ENCODE peak calls at places on chromosomes 13 and 19, in six cellular contexts. One of them, this sample, is unnamed. For H3K36me3, the result is how much of the 10 kb centered on the place peaks cover.

GRCh38 chr19:13646758-13647157 is 117.6 kb upstream of the MRI1 start:
- DNase-seq in effector memory CD4-positive, alpha-beta T cell: no peak
- DNase-seq in stomach: no peak
- DNase-seq in GM23248: no peak
- DNase-seq in endothelial cell of umbilical vein: no peak
- DNase-seq in mesendoderm: no peak
- DNase-seq in this sample: no peak

GRCh38 chr13:63026285-63026797 is 1610.7 kb upstream of the PCDH20 start:
- DNase-seq in effector memory CD4-positive, alpha-beta T cell: no peak
- DNase-seq in stomach: no peak
- DNase-seq in GM23248: no peak
- DNase-seq in endothelial cell of umbilical vein: no peak
- DNase-seq in mesendoderm: no peak
- DNase-seq in this sample: no peak

GRCh38 chr13:73598021-73598712 is 536.0 kb downstream of the KLF12 start:
- DNase-seq in effector memory CD4-positive, alpha-beta T cell: no peak
- DNase-seq in stomach: no peak
- DNase-seq in GM23248: peak
- DNase-seq in endothelial cell of umbilical vein: no peak
- DNase-seq in mesendoderm: no peak
- DNase-seq in this sample: no peak

GRCh38 chr13:77898097-77898496 is 20.5 kb downstream of the EDNRB start:
- DNase-seq in effector memory CD4-positive, alpha-beta T cell: no peak
- DNase-seq in stomach: no peak
- DNase-seq in GM23248: peak
- DNase-seq in endothelial cell of umbilical vein: peak
- DNase-seq in mesendoderm: no peak
- DNase-seq in this sample: no peak

GRCh38 chr13:102974574-102975195 is 91.5 kb downstream of the SLC10A2 start:
- DNase-seq in effector memory CD4-positive, alpha-beta T cell: no peak
- DNase-seq in stomach: no peak
- DNase-seq in GM23248: no peak
- DNase-seq in endothelial cell of umbilical vein: no peak
- DNase-seq in mesendoderm: no peak
- DNase-seq in this sample: no peak

GRCh38 chr13:95357875-95358274 is 56.6 kb upstream of the ABCC4 start:
- DNase-seq in effector memory CD4-positive, alpha-beta T cell: no peak
- DNase-seq in stomach: no peak
- DNase-seq in GM23248: no peak
- DNase-seq in endothelial cell of umbilical vein: no peak
- DNase-seq in mesendoderm: no peak
- DNase-seq in this sample: no peak

GRCh38 chr13:34748561-34748960 is 193.5 kb upstream of the NBEA start:
- DNase-seq in effector memory CD4-positive, alpha-beta T cell: no peak
- DNase-seq in stomach: no peak
- DNase-seq in GM23248: no peak
- DNase-seq in endothelial cell of umbilical vein: no peak
- DNase-seq in mesendoderm: no peak
- DNase-seq in this sample: no peak

GRCh38 chr19:49555600-49556411 is 24.6 kb downstream of the NOSIP start:
- DNase-seq in effector memory CD4-positive, alpha-beta T cell: peak
- DNase-seq in stomach: peak
- DNase-seq in GM23248: peak
- DNase-seq in endothelial cell of umbilical vein: peak
- DNase-seq in mesendoderm: peak
- DNase-seq in this sample: peak

GRCh38 chr19:19227217-19227616 is 15.5 kb downstream of the NCAN start:
- DNase-seq in effector memory CD4-positive, alpha-beta T cell: no peak
- DNase-seq in stomach: no peak
- DNase-seq in GM23248: no peak
- DNase-seq in endothelial cell of umbilical vein: no peak
- DNase-seq in mesendoderm: no peak
- DNase-seq in this sample: no peak

GRCh38 chr13:86591862-86592261 is 792.6 kb upstream of the SLITRK6 start:
- DNase-seq in effector memory CD4-positive, alpha-beta T cell: no peak
- DNase-seq in stomach: no peak
- DNase-seq in GM23248: peak
- DNase-seq in endothelial cell of umbilical vein: no peak
- DNase-seq in mesendoderm: no peak
- DNase-seq in this sample: no peak

GRCh38 chr13:26614721-26615120 is 57.2 kb downstream of the WASF3 start:
- DNase-seq in effector memory CD4-positive, alpha-beta T cell: no peak
- DNase-seq in stomach: no peak
- DNase-seq in GM23248: no peak
- DNase-seq in endothelial cell of umbilical vein: no peak
- DNase-seq in mesendoderm: no peak
- DNase-seq in this sample: no peak

GRCh38 chr19:8423821-8424223 is 10.7 kb downstream of the MARCHF2 start:
- DNase-seq in effector memory CD4-positive, alpha-beta T cell: no peak
- DNase-seq in stomach: peak
- DNase-seq in GM23248: peak
- DNase-seq in endothelial cell of umbilical vein: peak
- DNase-seq in mesendoderm: peak
- DNase-seq in this sample: peak

GRCh38 chr19:44912854-44913253 is 1.6 kb upstream of the APOC1 start:
- DNase-seq in effector memory CD4-positive, alpha-beta T cell: no peak
- DNase-seq in stomach: no peak
- DNase-seq in GM23248: no peak
- DNase-seq in endothelial cell of umbilical vein: no peak
- DNase-seq in mesendoderm: no peak
- DNase-seq in this sample: peak

GRCh38 chr19:33622505-33622808 is 704 bp downstream of the CHST8 start:
- DNase-seq in effector memory CD4-positive, alpha-beta T cell: no peak
- DNase-seq in stomach: no peak
- DNase-seq in GM23248: peak
- DNase-seq in endothelial cell of umbilical vein: no peak
- DNase-seq in mesendoderm: peak
- DNase-seq in this sample: peak

GRCh38 chr19:57263244-57263643 is 17.0 kb upstream of the ZNF460 start:
- DNase-seq in effector memory CD4-positive, alpha-beta T cell: no peak
- DNase-seq in stomach: no peak
- DNase-seq in GM23248: no peak
- DNase-seq in endothelial cell of umbilical vein: no peak
- DNase-seq in mesendoderm: no peak
- DNase-seq in this sample: no peak

GRCh38 chr19:10328558-10329429 is 4.5 kb downstream of the RAVER1 start:
- DNase-seq in effector memory CD4-positive, alpha-beta T cell: no peak
- DNase-seq in stomach: no peak
- DNase-seq in GM23248: no peak
- DNase-seq in endothelial cell of umbilical vein: no peak
- DNase-seq in mesendoderm: no peak
- DNase-seq in this sample: no peak
- H3K36me3 ChIP-seq in effector memory CD4-positive, alpha-beta T cell: half or more
- H3K36me3 ChIP-seq in stomach: half or more
- H3K36me3 ChIP-seq in GM23248: under half
- H3K36me3 ChIP-seq in endothelial cell of umbilical vein: under half
- H3K36me3 ChIP-seq in mesendoderm: under half
- H3K36me3 ChIP-seq in this sample: under half

DNA sequence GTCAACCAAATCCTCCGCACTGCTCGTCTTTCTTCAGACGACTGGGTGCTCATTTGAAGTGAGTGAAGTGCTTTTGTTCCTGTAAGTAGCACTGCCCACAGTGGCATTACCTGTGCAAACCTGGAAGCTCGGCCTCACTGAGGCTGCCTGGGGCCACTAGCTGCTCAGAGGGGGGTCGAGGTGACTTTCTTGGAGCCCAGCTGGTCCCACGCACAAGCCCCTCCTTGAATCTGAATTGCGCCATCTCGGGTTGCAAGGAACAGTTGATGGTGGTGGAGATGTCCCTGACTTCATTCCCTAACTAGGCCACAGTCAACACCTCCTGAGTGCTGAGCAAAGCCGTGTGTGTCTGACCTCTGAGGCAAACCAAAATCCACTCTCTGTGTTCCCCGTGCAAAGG is 79.3 kb upstream of the GPR183 start:
- DNase-seq in effector memory CD4-positive, alpha-beta T cell: no peak
- DNase-seq in stomach: no peak
- DNase-seq in GM23248: no peak
- DNase-seq in endothelial cell of umbilical vein: no peak
- DNase-seq in mesendoderm: peak
- DNase-seq in this sample: no peak
- H3K36me3 ChIP-seq in effector memory CD4-positive, alpha-beta T cell: under half
- H3K36me3 ChIP-seq in stomach: under half
- H3K36me3 ChIP-seq in GM23248: under half
- H3K36me3 ChIP-seq in endothelial cell of umbilical vein: under half
- H3K36me3 ChIP-seq in mesendoderm: under half
- H3K36me3 ChIP-seq in this sample: under half

GRCh38 chr19:5941673-5942072 is 27.6 kb downstream of the CAPS start:
- DNase-seq in effector memory CD4-positive, alpha-beta T cell: no peak
- DNase-seq in stomach: no peak
- DNase-seq in GM23248: no peak
- DNase-seq in endothelial cell of umbilical vein: no peak
- DNase-seq in mesendoderm: no peak
- DNase-seq in this sample: no peak

GRCh38 chr19:5940260-5941208 is 26.5 kb downstream of the CAPS start:
- DNase-seq in effector memory CD4-positive, alpha-beta T cell: no peak
- DNase-seq in stomach: no peak
- DNase-seq in GM23248: no peak
- DNase-seq in endothelial cell of umbilical vein: no peak
- DNase-seq in mesendoderm: no peak
- DNase-seq in this sample: no peak

GRCh38 chr19:5943623-5944022 is 29.6 kb downstream of the CAPS start:
- DNase-seq in effector memory CD4-positive, alpha-beta T cell: no peak
- DNase-seq in stomach: no peak
- DNase-seq in GM23248: peak
- DNase-seq in endothelial cell of umbilical vein: no peak
- DNase-seq in mesendoderm: no peak
- DNase-seq in this sample: no peak

GRCh38 chr19:5947435-5947834 is 30.5 kb downstream of the RANBP3 start:
- DNase-seq in effector memory CD4-positive, alpha-beta T cell: no peak
- DNase-seq in stomach: peak
- DNase-seq in GM23248: peak
- DNase-seq in endothelial cell of umbilical vein: no peak
- DNase-seq in mesendoderm: no peak
- DNase-seq in this sample: peak

DNA sequence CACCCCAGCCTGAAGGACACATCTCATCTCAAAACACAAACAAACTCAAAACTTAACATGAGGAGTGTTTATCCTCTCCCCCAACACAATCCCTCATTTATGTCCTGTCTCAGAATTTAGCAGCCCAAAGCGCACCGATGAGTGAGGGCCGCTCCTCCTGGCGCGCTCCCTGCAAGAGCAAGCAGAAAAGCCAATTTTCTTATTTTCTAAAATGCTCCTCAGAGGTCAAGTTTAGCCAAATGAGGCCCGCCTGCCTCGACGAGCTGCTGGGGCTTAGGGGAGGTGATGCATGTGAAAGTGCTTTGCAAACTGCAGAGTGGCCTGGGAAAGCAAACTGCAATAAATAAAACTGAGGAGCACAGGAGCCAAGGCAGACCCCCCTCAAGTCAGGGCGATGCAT is 28.9 kb downstream of the CAPS start:
- DNase-seq in effector memory CD4-positive, alpha-beta T cell: no peak
- DNase-seq in stomach: no peak
- DNase-seq in GM23248: no peak
- DNase-seq in endothelial cell of umbilical vein: no peak
- DNase-seq in mesendoderm: no peak
- DNase-seq in this sample: no peak
- H3K36me3 ChIP-seq in effector memory CD4-positive, alpha-beta T cell: under half
- H3K36me3 ChIP-seq in stomach: under half
- H3K36me3 ChIP-seq in GM23248: under half
- H3K36me3 ChIP-seq in endothelial cell of umbilical vein: under half
- H3K36me3 ChIP-seq in mesendoderm: under half
- H3K36me3 ChIP-seq in this sample: under half

DNA sequence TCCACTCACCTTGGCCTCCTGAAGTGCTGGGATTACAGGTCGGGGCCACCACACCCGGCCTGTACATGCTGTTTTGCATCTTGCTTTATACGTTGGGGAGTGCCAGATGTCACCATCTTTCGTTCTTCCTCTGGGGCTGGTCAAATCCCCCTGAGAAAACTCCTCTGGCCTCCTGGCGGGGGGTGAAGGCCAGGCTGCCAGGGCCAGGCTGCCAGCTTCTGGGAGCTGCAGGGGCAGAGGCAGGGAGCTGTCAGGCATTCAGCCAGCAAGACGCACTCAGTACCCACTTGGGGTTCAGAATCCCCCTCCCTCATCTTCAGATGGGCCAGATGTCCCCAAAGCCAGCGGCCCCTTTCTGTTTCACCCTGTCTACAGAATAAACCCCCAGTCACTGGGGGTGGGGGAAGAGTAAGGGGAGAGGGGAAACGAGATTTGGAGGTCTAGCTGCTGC is 16.1 kb downstream of the ZSWIM9 start:
- DNase-seq in effector memory CD4-positive, alpha-beta T cell: no peak
- DNase-seq in stomach: no peak
- DNase-seq in GM23248: no peak
- DNase-seq in endothelial cell of umbilical vein: no peak
- DNase-seq in mesendoderm: no peak
- DNase-seq in this sample: no peak
- H3K36me3 ChIP-seq in effector memory CD4-positive, alpha-beta T cell: under half
- H3K36me3 ChIP-seq in stomach: under half
- H3K36me3 ChIP-seq in GM23248: under half
- H3K36me3 ChIP-seq in endothelial cell of umbilical vein: under half
- H3K36me3 ChIP-seq in mesendoderm: under half
- H3K36me3 ChIP-seq in this sample: under half

GRCh38 chr19:17860331-17860992 is 752 bp downstream of the RPL18A start:
- DNase-seq in effector memory CD4-positive, alpha-beta T cell: no peak
- DNase-seq in stomach: no peak
- DNase-seq in GM23248: peak
- DNase-seq in endothelial cell of umbilical vein: no peak
- DNase-seq in mesendoderm: no peak
- DNase-seq in this sample: no peak
- H3K36me3 ChIP-seq in effector memory CD4-positive, alpha-beta T cell: under half
- H3K36me3 ChIP-seq in stomach: under half
- H3K36me3 ChIP-seq in GM23248: under half
- H3K36me3 ChIP-seq in endothelial cell of umbilical vein: under half
- H3K36me3 ChIP-seq in mesendoderm: under half
- H3K36me3 ChIP-seq in this sample: under half

DNA sequence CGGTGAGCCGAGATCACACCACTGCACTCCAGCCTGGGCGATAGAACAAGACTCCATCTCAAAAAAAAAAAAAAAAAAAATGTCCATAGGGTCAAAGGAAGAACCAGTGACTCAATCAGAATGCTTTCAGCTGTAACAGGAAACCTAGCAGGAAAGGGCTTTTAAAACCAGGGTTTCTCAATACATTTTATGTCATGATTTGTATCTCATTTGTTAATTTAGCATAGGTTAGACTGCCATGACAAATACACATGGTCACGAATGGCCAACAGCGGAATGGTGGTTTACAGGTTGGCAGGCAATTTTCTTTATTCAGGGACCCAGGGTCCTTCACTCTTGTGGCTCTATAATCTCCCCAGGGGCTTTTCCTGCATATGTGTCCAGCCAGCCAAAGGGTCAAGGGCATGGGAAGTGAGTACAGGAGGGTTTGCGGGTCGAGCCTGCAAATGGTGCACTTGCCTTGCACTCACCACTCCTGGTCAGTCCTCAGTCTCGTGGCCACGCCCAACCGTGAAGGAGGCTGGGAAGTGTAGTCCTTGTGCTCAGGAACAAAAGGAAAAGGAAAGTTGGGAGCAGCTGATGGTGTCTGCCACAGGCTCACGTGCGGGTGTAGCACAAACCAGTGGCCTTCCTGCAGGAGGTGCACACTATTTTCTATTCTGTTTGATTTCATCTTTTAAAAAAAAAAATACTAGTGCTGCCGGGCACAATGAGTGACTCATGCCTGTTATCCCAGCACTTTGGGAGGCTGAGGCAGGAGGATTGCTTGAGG is 14.8 kb downstream of the DHX34 start:
- DNase-seq in effector memory CD4-positive, alpha-beta T cell: no peak
- DNase-seq in stomach: no peak
- DNase-seq in GM23248: peak
- DNase-seq in endothelial cell of umbilical vein: peak
- DNase-seq in mesendoderm: peak
- DNase-seq in this sample: no peak
- H3K36me3 ChIP-seq in effector memory CD4-positive, alpha-beta T cell: half or more
- H3K36me3 ChIP-seq in stomach: half or more
- H3K36me3 ChIP-seq in GM23248: under half
- H3K36me3 ChIP-seq in endothelial cell of umbilical vein: under half
- H3K36me3 ChIP-seq in mesendoderm: under half
- H3K36me3 ChIP-seq in this sample: under half

GRCh38 chr13:49524740-49525501 is 29.2 kb downstream of the PHF11 start:
- DNase-seq in effector memory CD4-positive, alpha-beta T cell: no peak
- DNase-seq in stomach: no peak
- DNase-seq in GM23248: no peak
- DNase-seq in endothelial cell of umbilical vein: no peak
- DNase-seq in mesendoderm: no peak
- DNase-seq in this sample: no peak
- H3K36me3 ChIP-seq in effector memory CD4-positive, alpha-beta T cell: under half
- H3K36me3 ChIP-seq in stomach: half or more
- H3K36me3 ChIP-seq in GM23248: under half
- H3K36me3 ChIP-seq in endothelial cell of umbilical vein: under half
- H3K36me3 ChIP-seq in mesendoderm: under half
- H3K36me3 ChIP-seq in this sample: under half